ENCODE peak calls at places on chromosomes 4 and X, in seven cellular contexts. One of them, this sample, is unnamed.

GRCh38 chr4:182883351-182883750 is 33.8 kb downstream of the DCTD start:
- DNase-seq in nucleus accumbens: no peak
- DNase-seq in uterus: no peak
- DNase-seq in fibroblast of mammary gland: no peak
- DNase-seq in retina: no peak
- DNase-seq in posterior cingulate gyrus: no peak
- DNase-seq in amniotic epithelial cell: no peak
- DNase-seq in this sample: no peak

GRCh38 chrX:18220786-18221185 is at the start of gene BEND2:
- DNase-seq in nucleus accumbens: no peak
- DNase-seq in uterus: no peak
- DNase-seq in fibroblast of mammary gland: no peak
- DNase-seq in retina: no peak
- DNase-seq in posterior cingulate gyrus: no peak
- DNase-seq in amniotic epithelial cell: no peak
- DNase-seq in this sample: no peak

GRCh38 chr4:41640905-41641304 is 102.9 kb downstream of the LIMCH1 start:
- DNase-seq in nucleus accumbens: no peak
- DNase-seq in uterus: no peak
- DNase-seq in fibroblast of mammary gland: no peak
- DNase-seq in retina: no peak
- DNase-seq in posterior cingulate gyrus: no peak
- DNase-seq in amniotic epithelial cell: no peak
- DNase-seq in this sample: no peak

GRCh38 chrX:139971394-139971749 is 6.1 kb upstream of the CXorf66 start:
- DNase-seq in nucleus accumbens: no peak
- DNase-seq in uterus: no peak
- DNase-seq in fibroblast of mammary gland: no peak
- DNase-seq in retina: no peak
- DNase-seq in posterior cingulate gyrus: no peak
- DNase-seq in amniotic epithelial cell: no peak
- DNase-seq in this sample: no peak

GRCh38 chr4:102350634-102351033 is 5.4 kb upstream of the SLC39A8 start:
- DNase-seq in nucleus accumbens: no peak
- DNase-seq in uterus: no peak
- DNase-seq in fibroblast of mammary gland: no peak
- DNase-seq in retina: no peak
- DNase-seq in posterior cingulate gyrus: no peak
- DNase-seq in amniotic epithelial cell: no peak
- DNase-seq in this sample: no peak

GRCh38 chr4:82462415-82462831 is 32.0 kb downstream of the ENOPH1 start:
- DNase-seq in nucleus accumbens: peak
- DNase-seq in uterus: peak
- DNase-seq in fibroblast of mammary gland: peak
- DNase-seq in retina: peak
- DNase-seq in posterior cingulate gyrus: peak
- DNase-seq in amniotic epithelial cell: peak
- DNase-seq in this sample: peak

GRCh38 chrX:9928083-9928482 is 39.1 kb upstream of the CLDN34 start:
- DNase-seq in nucleus accumbens: peak
- DNase-seq in uterus: no peak
- DNase-seq in fibroblast of mammary gland: no peak
- DNase-seq in retina: peak
- DNase-seq in posterior cingulate gyrus: peak
- DNase-seq in amniotic epithelial cell: no peak
- DNase-seq in this sample: no peak

GRCh38 chr4:184399505-184399893 is 74.9 kb downstream of the IRF2 start:
- DNase-seq in nucleus accumbens: no peak
- DNase-seq in uterus: no peak
- DNase-seq in fibroblast of mammary gland: no peak
- DNase-seq in retina: no peak
- DNase-seq in posterior cingulate gyrus: no peak
- DNase-seq in amniotic epithelial cell: no peak
- DNase-seq in this sample: no peak

GRCh38 chr4:144562019-144562740 is 83.8 kb upstream of the HHIP start:
- DNase-seq in nucleus accumbens: no peak
- DNase-seq in uterus: no peak
- DNase-seq in fibroblast of mammary gland: peak
- DNase-seq in retina: no peak
- DNase-seq in posterior cingulate gyrus: no peak
- DNase-seq in amniotic epithelial cell: no peak
- DNase-seq in this sample: no peak

GRCh38 chr4:163558539-163559044 is 64.1 kb downstream of the TMA16 start:
- DNase-seq in nucleus accumbens: no peak
- DNase-seq in uterus: no peak
- DNase-seq in fibroblast of mammary gland: no peak
- DNase-seq in retina: no peak
- DNase-seq in posterior cingulate gyrus: no peak
- DNase-seq in amniotic epithelial cell: peak
- DNase-seq in this sample: no peak

This sample was measured in DND-41.